ENCODE peak calls at places on chromosomes 2 and 18, in four cellular contexts. One of them, this sample, is unnamed.

GRCh38 chr18:48961547-48961946 is 10.8 kb upstream of the SMAD7 start:
- DNase-seq in HL-60: no peak
- DNase-seq in stimulated activated CD8-positive, alpha-beta memory T cell treated with anti-CD3 and anti-CD28 coated beads, Interleukin-2, amount 100 ng/mL, for 48 hours: no peak
- DNase-seq in EL: no peak
- DNase-seq in this sample: peak

GRCh38 chr2:20355131-20355530 is 4.5 kb upstream of the PUM2 start:
- DNase-seq in EL: peak
- DNase-seq in HL-60: no peak
- DNase-seq in stimulated activated CD8-positive, alpha-beta memory T cell treated with anti-CD3 and anti-CD28 coated beads, Interleukin-2, amount 100 ng/mL, for 48 hours: no peak
- DNase-seq in this sample: no peak

GRCh38 chr2:131402320-131403049 is 38.5 kb upstream of the RAB6D start:
- DNase-seq in HL-60: no peak
- DNase-seq in EL: no peak
- DNase-seq in stimulated activated CD8-positive, alpha-beta memory T cell treated with anti-CD3 and anti-CD28 coated beads, Interleukin-2, amount 100 ng/mL, for 48 hours: no peak
- DNase-seq in this sample: peak

GRCh38 chr2:112121682-112122254 is 16.4 kb upstream of the FBLN7 start:
- DNase-seq in HL-60: peak
- DNase-seq in stimulated activated CD8-positive, alpha-beta memory T cell treated with anti-CD3 and anti-CD28 coated beads, Interleukin-2, amount 100 ng/mL, for 48 hours: peak
- DNase-seq in EL: peak
- DNase-seq in this sample: no peak

GRCh38 chr2:5673861-5674240 is 18.3 kb upstream of the SOX11 start:
- DNase-seq in EL: no peak
- DNase-seq in stimulated activated CD8-positive, alpha-beta memory T cell treated with anti-CD3 and anti-CD28 coated beads, Interleukin-2, amount 100 ng/mL, for 48 hours: no peak
- DNase-seq in HL-60: no peak
- DNase-seq in this sample: peak

GRCh38 chr18:34767601-34768027 is 57.5 kb downstream of the DTNA start:
- DNase-seq in stimulated activated CD8-positive, alpha-beta memory T cell treated with anti-CD3 and anti-CD28 coated beads, Interleukin-2, amount 100 ng/mL, for 48 hours: no peak
- DNase-seq in HL-60: no peak
- DNase-seq in EL: peak
- DNase-seq in this sample: peak

GRCh38 chr18:50297621-50298442 is 10.3 kb upstream of the CXXC1 start:
- DNase-seq in HL-60: peak
- DNase-seq in stimulated activated CD8-positive, alpha-beta memory T cell treated with anti-CD3 and anti-CD28 coated beads, Interleukin-2, amount 100 ng/mL, for 48 hours: peak
- DNase-seq in EL: peak
- DNase-seq in this sample: peak

GRCh38 chr18:32383040-32383819 is 87.5 kb downstream of the GAREM1 start:
- DNase-seq in HL-60: no peak
- DNase-seq in EL: peak
- DNase-seq in stimulated activated CD8-positive, alpha-beta memory T cell treated with anti-CD3 and anti-CD28 coated beads, Interleukin-2, amount 100 ng/mL, for 48 hours: no peak
- DNase-seq in this sample: peak